ENCODE peak calls at places on chromosome 21, in six cellular contexts. One of them, this sample, is unnamed.

GRCh38 chr21:36909901-36910561 is 56.4 kb downstream of the HLCS start:
- DNase-seq in lower leg skin: peak; percentile 26
- DNase-seq in pancreas: no peak
- DNase-seq in astrocyte of the cerebellum: peak; percentile 95
- DNase-seq in cardiac muscle cell: peak; percentile 97
- DNase-seq in OCI-LY7: no peak
- DNase-seq in this sample: peak; percentile 92

GRCh38 chr21:23699402-23699801 is 1907.9 kb downstream of the MRPL39 start:
- DNase-seq in astrocyte of the cerebellum: no peak
- DNase-seq in cardiac muscle cell: no peak
- DNase-seq in lower leg skin: no peak
- DNase-seq in OCI-LY7: no peak
- DNase-seq in pancreas: no peak
- DNase-seq in this sample: no peak

GRCh38 chr21:8991968-8992621 is 1529.3 kb upstream of the TPTE start:
- DNase-seq in cardiac muscle cell: no peak
- DNase-seq in lower leg skin: peak; percentile 80
- DNase-seq in pancreas: no peak
- DNase-seq in OCI-LY7: no peak
- DNase-seq in astrocyte of the cerebellum: no peak
- DNase-seq in this sample: no peak

GRCh38 chr21:37710555-37711293 is 205.5 kb downstream of the KCNJ6 start:
- DNase-seq in pancreas: no peak
- DNase-seq in astrocyte of the cerebellum: no peak
- DNase-seq in OCI-LY7: no peak
- DNase-seq in lower leg skin: no peak
- DNase-seq in cardiac muscle cell: peak; percentile 7
- DNase-seq in this sample: peak; percentile 9

GRCh38 chr21:22393324-22393723 is 1395.1 kb downstream of the NCAM2 start:
- DNase-seq in pancreas: no peak
- DNase-seq in astrocyte of the cerebellum: no peak
- DNase-seq in lower leg skin: no peak
- DNase-seq in OCI-LY7: no peak
- DNase-seq in cardiac muscle cell: no peak
- DNase-seq in this sample: no peak

GRCh38 chr21:46156678-46157077 is 1.3 kb upstream of the FTCD start:
- DNase-seq in OCI-LY7: no peak
- DNase-seq in cardiac muscle cell: no peak
- DNase-seq in pancreas: no peak
- DNase-seq in lower leg skin: peak; percentile 74
- DNase-seq in astrocyte of the cerebellum: no peak
- DNase-seq in this sample: no peak

GRCh38 chr21:36890086-36890485 is 76.4 kb downstream of the HLCS start:
- DNase-seq in OCI-LY7: no peak
- DNase-seq in astrocyte of the cerebellum: no peak
- DNase-seq in cardiac muscle cell: no peak
- DNase-seq in lower leg skin: no peak
- DNase-seq in pancreas: no peak
- DNase-seq in this sample: no peak

GRCh38 chr21:37574316-37574715 is 207.7 kb downstream of the DYRK1A start:
- DNase-seq in pancreas: no peak
- DNase-seq in lower leg skin: peak; percentile 68
- DNase-seq in astrocyte of the cerebellum: no peak
- DNase-seq in OCI-LY7: no peak
- DNase-seq in cardiac muscle cell: no peak
- DNase-seq in this sample: no peak

GRCh38 chr21:36698160-36699025 is 522 bp upstream of the SIM2 start:
- DNase-seq in pancreas: no peak
- DNase-seq in lower leg skin: no peak
- DNase-seq in cardiac muscle cell: no peak
- DNase-seq in OCI-LY7: no peak
- DNase-seq in astrocyte of the cerebellum: no peak
- DNase-seq in this sample: no peak

GRCh38 chr21:17858764-17859163 is 39.6 kb upstream of the C21orf91 start:
- DNase-seq in lower leg skin: no peak
- DNase-seq in cardiac muscle cell: no peak
- DNase-seq in pancreas: no peak
- DNase-seq in OCI-LY7: no peak
- DNase-seq in astrocyte of the cerebellum: no peak
- DNase-seq in this sample: no peak

GRCh38 chr21:28943631-28944030 is 49.0 kb downstream of the LTN1 start:
- DNase-seq in pancreas: no peak
- DNase-seq in cardiac muscle cell: peak; percentile 77
- DNase-seq in lower leg skin: no peak
- DNase-seq in astrocyte of the cerebellum: no peak
- DNase-seq in OCI-LY7: no peak
- DNase-seq in this sample: peak; percentile 29

GRCh38 chr21:29342394-29342957 is 43.8 kb downstream of the BACH1 start:
- DNase-seq in lower leg skin: peak; percentile 92
- DNase-seq in pancreas: peak; percentile 44
- DNase-seq in OCI-LY7: no peak
- DNase-seq in astrocyte of the cerebellum: peak; percentile 91
- DNase-seq in cardiac muscle cell: peak; percentile 91
- DNase-seq in this sample: peak; percentile 99

GRCh38 chr21:42621828-42622199 is 31.6 kb upstream of the PDE9A start:
- DNase-seq in cardiac muscle cell: no peak
- DNase-seq in pancreas: no peak
- DNase-seq in OCI-LY7: no peak
- DNase-seq in astrocyte of the cerebellum: peak; percentile 9
- DNase-seq in lower leg skin: peak; percentile 58
- DNase-seq in this sample: no peak

GRCh38 chr21:37811711-37812110 is 104.5 kb downstream of the KCNJ6 start:
- DNase-seq in pancreas: no peak
- DNase-seq in lower leg skin: no peak
- DNase-seq in astrocyte of the cerebellum: no peak
- DNase-seq in cardiac muscle cell: peak; percentile 3
- DNase-seq in OCI-LY7: no peak
- DNase-seq in this sample: no peak

GRCh38 chr21:14084068-14084501 is 126.7 kb downstream of the LIPI start:
- DNase-seq in cardiac muscle cell: no peak
- DNase-seq in astrocyte of the cerebellum: no peak
- DNase-seq in pancreas: no peak
- DNase-seq in lower leg skin: no peak
- DNase-seq in OCI-LY7: no peak
- DNase-seq in this sample: no peak

GRCh38 chr21:37166733-37167132 is 93.7 kb downstream of the TTC3 start:
- DNase-seq in cardiac muscle cell: peak; percentile 20
- DNase-seq in astrocyte of the cerebellum: peak; percentile 3
- DNase-seq in OCI-LY7: peak; percentile 33
- DNase-seq in pancreas: no peak
- DNase-seq in lower leg skin: no peak
- DNase-seq in this sample: no peak

GRCh38 chr21:44353200-44353970 is at the start of gene TRPM2:
- DNase-seq in pancreas: peak; percentile 62
- DNase-seq in astrocyte of the cerebellum: no peak
- DNase-seq in cardiac muscle cell: peak; percentile 56
- DNase-seq in lower leg skin: no peak
- DNase-seq in OCI-LY7: peak; percentile 73
- DNase-seq in this sample: no peak
- H3K4me3 ChIP-seq in pancreas: peak within 1 kb of the TSS; percentile 28
- H3K4me3 ChIP-seq in astrocyte of the cerebellum: no peak within 1 kb of the TSS
- H3K4me3 ChIP-seq in cardiac muscle cell: no peak within 1 kb of the TSS
- H3K4me3 ChIP-seq in lower leg skin: no peak within 1 kb of the TSS
- H3K4me3 ChIP-seq in OCI-LY7: peak within 1 kb of the TSS; percentile 0
- H3K4me3 ChIP-seq in this sample: no peak within 1 kb of the TSS

DNA sequence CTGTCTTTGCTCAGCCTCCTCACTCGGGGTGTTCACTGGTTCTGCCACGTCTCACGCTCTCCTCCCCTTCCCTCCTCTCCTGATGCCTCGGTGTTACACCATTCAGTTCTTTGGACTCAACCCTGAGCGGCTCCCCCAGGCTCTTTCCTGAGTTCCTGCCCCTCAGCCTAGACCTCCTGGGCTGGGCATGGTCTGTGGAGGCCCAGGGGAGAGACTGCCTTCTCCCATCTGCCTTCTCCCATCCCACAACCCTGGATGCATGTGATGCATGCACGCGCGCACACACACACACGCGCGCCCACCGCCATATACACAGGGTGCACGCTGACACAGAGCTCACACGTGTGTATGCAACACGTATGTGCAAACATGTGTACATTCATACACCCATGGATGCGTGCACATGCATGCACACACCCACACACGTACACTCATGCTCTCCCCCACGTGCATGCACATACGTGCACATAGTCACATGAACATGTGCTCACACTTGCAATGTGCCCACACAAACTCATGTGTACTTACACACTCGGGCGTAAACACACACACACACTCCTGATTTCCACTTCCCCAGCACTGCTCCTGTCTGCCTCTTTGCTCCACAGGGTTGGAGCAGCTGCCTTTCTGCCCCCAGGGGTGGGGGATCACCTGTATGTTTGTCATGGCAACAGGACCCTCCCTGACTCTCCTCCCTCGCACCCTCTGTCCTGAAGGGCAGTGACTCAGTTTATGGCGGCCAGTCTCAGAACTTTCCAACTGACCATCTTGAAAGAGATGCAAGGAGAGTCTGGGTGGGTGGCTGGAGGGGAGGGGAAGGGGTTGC is 59.0 kb downstream of the HUNK start:
- DNase-seq in lower leg skin: no peak
- DNase-seq in astrocyte of the cerebellum: no peak
- DNase-seq in pancreas: no peak
- DNase-seq in cardiac muscle cell: no peak
- DNase-seq in OCI-LY7: no peak
- DNase-seq in this sample: no peak
- H3K4me3 ChIP-seq in lower leg skin: no peak overlapping the region
- H3K4me3 ChIP-seq in astrocyte of the cerebellum: no peak overlapping the region
- H3K4me3 ChIP-seq in pancreas: no peak overlapping the region
- H3K4me3 ChIP-seq in cardiac muscle cell: no peak overlapping the region
- H3K4me3 ChIP-seq in OCI-LY7: no peak overlapping the region
- H3K4me3 ChIP-seq in this sample: no peak overlapping the region

GRCh38 chr21:25564349-25564948 is 42.8 kb downstream of the MRPL39 start:
- DNase-seq in lower leg skin: no peak
- DNase-seq in astrocyte of the cerebellum: no peak
- DNase-seq in pancreas: no peak
- DNase-seq in cardiac muscle cell: no peak
- DNase-seq in OCI-LY7: no peak
- DNase-seq in this sample: no peak
- H3K4me3 ChIP-seq in lower leg skin: no peak overlapping the region
- H3K4me3 ChIP-seq in astrocyte of the cerebellum: no peak overlapping the region
- H3K4me3 ChIP-seq in pancreas: no peak overlapping the region
- H3K4me3 ChIP-seq in cardiac muscle cell: no peak overlapping the region
- H3K4me3 ChIP-seq in OCI-LY7: no peak overlapping the region
- H3K4me3 ChIP-seq in this sample: no peak overlapping the region

GRCh38 chr21:39537571-39537970 is 75.2 kb upstream of the B3GALT5 start:
- DNase-seq in pancreas: no peak
- DNase-seq in OCI-LY7: no peak
- DNase-seq in lower leg skin: no peak
- DNase-seq in cardiac muscle cell: no peak
- DNase-seq in astrocyte of the cerebellum: no peak
- DNase-seq in this sample: no peak

GRCh38 chr21:39542736-39543135 is 70.0 kb upstream of the B3GALT5 start:
- DNase-seq in astrocyte of the cerebellum: no peak
- DNase-seq in cardiac muscle cell: no peak
- DNase-seq in OCI-LY7: no peak
- DNase-seq in pancreas: no peak
- DNase-seq in lower leg skin: no peak
- DNase-seq in this sample: no peak

GRCh38 chr21:39535646-39536437 is 76.9 kb upstream of the B3GALT5 start:
- DNase-seq in lower leg skin: no peak
- DNase-seq in pancreas: no peak
- DNase-seq in cardiac muscle cell: no peak
- DNase-seq in OCI-LY7: no peak
- DNase-seq in astrocyte of the cerebellum: no peak
- DNase-seq in this sample: no peak

GRCh38 chr21:39536835-39537234 is 75.9 kb upstream of the B3GALT5 start:
- DNase-seq in lower leg skin: no peak
- DNase-seq in astrocyte of the cerebellum: no peak
- DNase-seq in pancreas: no peak
- DNase-seq in OCI-LY7: no peak
- DNase-seq in cardiac muscle cell: no peak
- DNase-seq in this sample: no peak

DNA sequence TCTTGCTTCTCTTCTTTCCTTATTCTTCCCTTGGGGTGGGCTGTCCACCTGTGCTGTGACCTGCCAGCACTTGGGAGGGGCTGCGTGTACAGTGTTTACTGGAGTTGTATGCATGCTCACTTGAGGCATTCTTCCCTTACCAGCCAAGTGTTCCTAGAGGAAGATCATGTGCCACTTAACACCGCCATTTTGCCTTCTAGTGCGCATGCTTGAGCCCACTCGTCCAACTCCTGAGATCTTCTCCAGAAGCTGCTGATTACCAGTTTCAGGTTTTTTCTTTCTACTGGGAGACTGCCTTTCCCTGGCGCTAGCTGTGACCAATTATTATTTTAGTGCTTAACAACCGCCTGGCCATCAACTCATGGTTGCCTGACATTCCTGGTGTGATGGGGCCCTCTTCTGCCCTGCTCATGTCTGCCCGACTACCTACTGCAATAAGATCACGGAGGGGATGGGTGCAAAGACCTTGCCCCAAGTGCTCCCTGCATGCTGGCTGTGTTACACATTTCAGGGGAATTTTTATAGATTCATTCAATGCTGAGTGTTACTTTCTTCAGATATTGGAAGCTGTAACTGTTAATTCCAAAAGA is 74.2 kb upstream of the B3GALT5 start:
- DNase-seq in lower leg skin: no peak
- DNase-seq in pancreas: no peak
- DNase-seq in astrocyte of the cerebellum: no peak
- DNase-seq in OCI-LY7: no peak
- DNase-seq in cardiac muscle cell: no peak
- DNase-seq in this sample: no peak
- H3K4me3 ChIP-seq in lower leg skin: no peak overlapping the region
- H3K4me3 ChIP-seq in pancreas: no peak overlapping the region
- H3K4me3 ChIP-seq in astrocyte of the cerebellum: no peak overlapping the region
- H3K4me3 ChIP-seq in OCI-LY7: no peak overlapping the region
- H3K4me3 ChIP-seq in cardiac muscle cell: no peak overlapping the region
- H3K4me3 ChIP-seq in this sample: no peak overlapping the region

DNA sequence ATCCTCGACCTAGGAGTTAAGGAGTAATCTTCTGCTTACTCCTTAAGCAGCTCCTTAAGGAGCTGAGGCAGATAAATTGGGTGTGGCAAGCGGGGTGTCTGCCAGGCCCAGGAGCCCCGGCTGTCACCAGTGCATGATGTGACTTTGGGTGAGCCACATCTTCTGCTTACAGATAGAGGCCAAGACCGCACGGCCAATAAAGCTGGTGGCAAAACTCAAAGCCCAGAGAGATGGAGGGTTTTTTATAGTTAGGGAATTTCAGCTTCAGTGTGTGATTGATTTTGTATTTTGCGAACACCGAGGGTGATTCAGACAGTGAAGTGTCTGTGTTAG is 9.8 kb downstream of the MX2 start:
- DNase-seq in pancreas: no peak
- DNase-seq in astrocyte of the cerebellum: no peak
- DNase-seq in lower leg skin: peak; percentile 74
- DNase-seq in cardiac muscle cell: no peak
- DNase-seq in OCI-LY7: no peak
- DNase-seq in this sample: no peak
- H3K4me3 ChIP-seq in pancreas: no peak overlapping the region
- H3K4me3 ChIP-seq in astrocyte of the cerebellum: no peak overlapping the region
- H3K4me3 ChIP-seq in lower leg skin: no peak overlapping the region
- H3K4me3 ChIP-seq in cardiac muscle cell: no peak overlapping the region
- H3K4me3 ChIP-seq in OCI-LY7: no peak overlapping the region
- H3K4me3 ChIP-seq in this sample: no peak overlapping the region

GRCh38 chr21:26842300-26842699 is 2.9 kb downstream of the ADAMTS1 start:
- DNase-seq in astrocyte of the cerebellum: no peak
- DNase-seq in pancreas: no peak
- DNase-seq in OCI-LY7: no peak
- DNase-seq in lower leg skin: peak; percentile 83
- DNase-seq in cardiac muscle cell: peak; percentile 64
- DNase-seq in this sample: no peak
- H3K4me3 ChIP-seq in astrocyte of the cerebellum: peak overlapping the region; percentile 86
- H3K4me3 ChIP-seq in pancreas: peak overlapping the region; percentile 75
- H3K4me3 ChIP-seq in OCI-LY7: no peak overlapping the region
- H3K4me3 ChIP-seq in lower leg skin: no peak overlapping the region
- H3K4me3 ChIP-seq in cardiac muscle cell: peak overlapping the region; percentile 97
- H3K4me3 ChIP-seq in this sample: peak overlapping the region; percentile 85

GRCh38 chr21:34311561-34312330 is 52.1 kb upstream of the KCNE2 start:
- DNase-seq in cardiac muscle cell: peak; percentile 14
- DNase-seq in astrocyte of the cerebellum: no peak
- DNase-seq in OCI-LY7: no peak
- DNase-seq in lower leg skin: no peak
- DNase-seq in pancreas: no peak
- DNase-seq in this sample: no peak
- H3K4me3 ChIP-seq in cardiac muscle cell: no peak overlapping the region
- H3K4me3 ChIP-seq in astrocyte of the cerebellum: no peak overlapping the region
- H3K4me3 ChIP-seq in OCI-LY7: no peak overlapping the region
- H3K4me3 ChIP-seq in lower leg skin: no peak overlapping the region
- H3K4me3 ChIP-seq in pancreas: no peak overlapping the region
- H3K4me3 ChIP-seq in this sample: no peak overlapping the region

This sample was measured in skeletal muscle cell.